ENCODE peak calls at places on chromosome 11, in four cellular contexts. One of them, this sample, is unnamed.
A peak's percentile ranks its signal among the peaks of the same experiment; 100 is the strongest.

GRCh38 chr11:112506852-112507251 is 246.2 kb upstream of the PLET1 start:
- DNase-seq in neuronal stem cell: no peak
- DNase-seq in PC-3: no peak
- DNase-seq in heart right ventricle: no peak
- DNase-seq in this sample: no peak

GRCh38 chr11:97069160-97069559 is 679.3 kb downstream of the JRKL start:
- DNase-seq in heart right ventricle: no peak
- DNase-seq in neuronal stem cell: no peak
- DNase-seq in PC-3: no peak
- DNase-seq in this sample: no peak

GRCh38 chr11:125593113-125593761 is 585 bp downstream of the STT3A start:
- DNase-seq in heart right ventricle: no peak
- DNase-seq in PC-3: peak; percentile 35
- DNase-seq in neuronal stem cell: no peak
- DNase-seq in this sample: no peak

GRCh38 chr11:120858740-120859139 is 165.2 kb upstream of the TBCEL start:
- DNase-seq in heart right ventricle: no peak
- DNase-seq in PC-3: peak; percentile 19
- DNase-seq in neuronal stem cell: no peak
- DNase-seq in this sample: no peak

GRCh38 chr11:48054994-48055291 is 74.6 kb downstream of the PTPRJ start:
- DNase-seq in heart right ventricle: no peak
- DNase-seq in PC-3: no peak
- DNase-seq in neuronal stem cell: no peak
- DNase-seq in this sample: no peak

GRCh38 chr11:11621881-11622706 is at the start of gene GALNT18:
- DNase-seq in PC-3: peak; percentile 92
- DNase-seq in heart right ventricle: peak; percentile 93
- DNase-seq in neuronal stem cell: peak; percentile 92
- DNase-seq in this sample: peak; percentile 94

GRCh38 chr11:47330002-47330911 is 22.2 kb downstream of the MYBPC3 start:
- DNase-seq in heart right ventricle: peak; percentile 35
- DNase-seq in PC-3: no peak
- DNase-seq in neuronal stem cell: no peak
- DNase-seq in this sample: no peak

GRCh38 chr11:62443390-62444201 is 24.8 kb downstream of the SCGB1A1 start:
- DNase-seq in PC-3: no peak
- DNase-seq in neuronal stem cell: no peak
- DNase-seq in heart right ventricle: no peak
- DNase-seq in this sample: no peak

GRCh38 chr11:45818961-45819605 is 14.1 kb downstream of the SLC35C1 start:
- DNase-seq in heart right ventricle: no peak
- DNase-seq in PC-3: no peak
- DNase-seq in neuronal stem cell: no peak
- DNase-seq in this sample: no peak

GRCh38 chr11:110425751-110426545 is 3.8 kb upstream of the FDX1 start:
- DNase-seq in neuronal stem cell: no peak
- DNase-seq in PC-3: peak; percentile 20
- DNase-seq in heart right ventricle: no peak
- DNase-seq in this sample: no peak

GRCh38 chr11:63564056-63564784 is 1.0 kb upstream of the PLAAT2 start:
- DNase-seq in neuronal stem cell: no peak
- DNase-seq in PC-3: no peak
- DNase-seq in heart right ventricle: no peak
- DNase-seq in this sample: no peak

GRCh38 chr11:79026803-79027445 is 413.9 kb downstream of the TENM4 start:
- DNase-seq in heart right ventricle: no peak
- DNase-seq in PC-3: no peak
- DNase-seq in neuronal stem cell: no peak
- DNase-seq in this sample: no peak

GRCh38 chr11:104152941-104153340 is 11.0 kb downstream of the PDGFD start:
- DNase-seq in neuronal stem cell: no peak
- DNase-seq in heart right ventricle: no peak
- DNase-seq in PC-3: no peak
- DNase-seq in this sample: no peak

GRCh38 chr11:3737386-3737933 is 59.9 kb downstream of the NUP98 start:
- DNase-seq in neuronal stem cell: no peak
- DNase-seq in PC-3: no peak
- DNase-seq in heart right ventricle: no peak
- DNase-seq in this sample: no peak

GRCh38 chr11:12826441-12826840 is 152.2 kb downstream of the TEAD1 start:
- DNase-seq in PC-3: no peak
- DNase-seq in neuronal stem cell: no peak
- DNase-seq in heart right ventricle: no peak
- DNase-seq in this sample: no peak

GRCh38 chr11:88576741-88577140 is 239.2 kb upstream of the CTSC start:
- DNase-seq in PC-3: no peak
- DNase-seq in heart right ventricle: no peak
- DNase-seq in neuronal stem cell: no peak
- DNase-seq in this sample: no peak

GRCh38 chr11:8832571-8833260 is 78.3 kb upstream of the AKIP1 start:
- DNase-seq in neuronal stem cell: no peak
- DNase-seq in PC-3: peak; percentile 49
- DNase-seq in heart right ventricle: no peak
- DNase-seq in this sample: no peak

GRCh38 chr11:119258180-119258579 is 52.0 kb downstream of the CBL start:
- DNase-seq in heart right ventricle: no peak
- DNase-seq in PC-3: no peak
- DNase-seq in neuronal stem cell: no peak
- DNase-seq in this sample: no peak

GRCh38 chr11:122229078-122229477 is 113.1 kb upstream of the BLID start:
- DNase-seq in heart right ventricle: no peak
- DNase-seq in neuronal stem cell: no peak
- DNase-seq in PC-3: no peak
- DNase-seq in this sample: no peak

GRCh38 chr11:89015614-89016013 is 50.2 kb downstream of the GRM5 start:
- DNase-seq in neuronal stem cell: no peak
- DNase-seq in heart right ventricle: no peak
- DNase-seq in PC-3: no peak
- DNase-seq in this sample: no peak

GRCh38 chr11:120098503-120099054 is 39.3 kb downstream of the TRIM29 start:
- DNase-seq in PC-3: no peak
- DNase-seq in neuronal stem cell: no peak
- DNase-seq in heart right ventricle: no peak
- DNase-seq in this sample: no peak

GRCh38 chr11:2928605-2929510 is at the start of gene PHLDA2:
- DNase-seq in heart right ventricle: peak; percentile 60
- DNase-seq in neuronal stem cell: no peak
- DNase-seq in PC-3: peak; percentile 65
- DNase-seq in this sample: peak; percentile 74

GRCh38 chr11:116062526-116063171 is 558.4 kb upstream of the CADM1 start:
- DNase-seq in neuronal stem cell: no peak
- DNase-seq in heart right ventricle: no peak
- DNase-seq in PC-3: no peak
- DNase-seq in this sample: no peak

GRCh38 chr11:129282634-129283033 is 90.5 kb upstream of the ARHGAP32 start:
- DNase-seq in PC-3: no peak
- DNase-seq in neuronal stem cell: no peak
- DNase-seq in heart right ventricle: no peak
- DNase-seq in this sample: no peak

GRCh38 chr11:47991266-47991830 is 11.0 kb downstream of the PTPRJ start:
- DNase-seq in PC-3: peak; percentile 49
- DNase-seq in heart right ventricle: no peak
- DNase-seq in neuronal stem cell: no peak
- DNase-seq in this sample: no peak

GRCh38 chr11:123429336-123429735 is 733 bp upstream of the GRAMD1B start:
- DNase-seq in PC-3: peak; percentile 69
- DNase-seq in neuronal stem cell: no peak
- DNase-seq in heart right ventricle: no peak
- DNase-seq in this sample: no peak

GRCh38 chr11:12159351-12160099 is 49.1 kb downstream of the MICAL2 start:
- DNase-seq in heart right ventricle: no peak
- DNase-seq in neuronal stem cell: no peak
- DNase-seq in PC-3: peak; percentile 69
- DNase-seq in this sample: no peak

GRCh38 chr11:66593303-66593635 is 284 bp downstream of the CCS start:
- DNase-seq in PC-3: no peak
- DNase-seq in neuronal stem cell: no peak
- DNase-seq in heart right ventricle: no peak
- DNase-seq in this sample: no peak

GRCh38 chr11:93744669-93745004 is 3.2 kb downstream of the C11orf54 start:
- DNase-seq in heart right ventricle: no peak
- DNase-seq in neuronal stem cell: no peak
- DNase-seq in PC-3: no peak
- DNase-seq in this sample: no peak

GRCh38 chr11:9615031-9615451 is 41.6 kb downstream of the WEE1 start:
- DNase-seq in heart right ventricle: no peak
- DNase-seq in neuronal stem cell: no peak
- DNase-seq in PC-3: no peak
- DNase-seq in this sample: no peak

GRCh38 chr11:94933225-94934130 is 39.9 kb downstream of the CWC15 start:
- DNase-seq in heart right ventricle: peak; percentile 43
- DNase-seq in neuronal stem cell: no peak
- DNase-seq in PC-3: peak; percentile 21
- DNase-seq in this sample: peak; percentile 21

GRCh38 chr11:1337647-1338007 is 28.2 kb upstream of the TOLLIP start:
- DNase-seq in heart right ventricle: no peak
- DNase-seq in neuronal stem cell: no peak
- DNase-seq in PC-3: no peak
- DNase-seq in this sample: no peak

GRCh38 chr11:36509265-36509664 is 807 bp downstream of the TRAF6 start:
- DNase-seq in heart right ventricle: no peak
- DNase-seq in neuronal stem cell: peak; percentile 15
- DNase-seq in PC-3: peak; percentile 33
- DNase-seq in this sample: peak; percentile 29

GRCh38 chr11:68040121-68040956 is 1.5 kb downstream of the TCIRG1 start:
- DNase-seq in neuronal stem cell: no peak
- DNase-seq in PC-3: peak; percentile 73
- DNase-seq in heart right ventricle: peak; percentile 66
- DNase-seq in this sample: peak; percentile 77

GRCh38 chr11:79538775-79539174 is 97.9 kb upstream of the TENM4 start:
- DNase-seq in PC-3: no peak
- DNase-seq in heart right ventricle: no peak
- DNase-seq in neuronal stem cell: no peak
- DNase-seq in this sample: no peak

GRCh38 chr11:14500181-14500651 is 605 bp upstream of the COPB1 start:
- DNase-seq in neuronal stem cell: peak; percentile 4
- DNase-seq in heart right ventricle: peak; percentile 30
- DNase-seq in PC-3: peak; percentile 57
- DNase-seq in this sample: peak; percentile 53

GRCh38 chr11:330694-331314 is 10.1 kb upstream of the IFITM3 start:
- DNase-seq in heart right ventricle: no peak
- DNase-seq in neuronal stem cell: no peak
- DNase-seq in PC-3: no peak
- DNase-seq in this sample: no peak
- H3K4me3 ChIP-seq in heart right ventricle: no peak overlapping the region
- H3K4me3 ChIP-seq in neuronal stem cell: no peak overlapping the region
- H3K4me3 ChIP-seq in PC-3: no peak overlapping the region
- H3K4me3 ChIP-seq in this sample: no peak overlapping the region

GRCh38 chr11:65017927-65018326 is 4.0 kb downstream of the ARL2 start:
- DNase-seq in PC-3: no peak
- DNase-seq in neuronal stem cell: no peak
- DNase-seq in heart right ventricle: no peak
- DNase-seq in this sample: no peak

GRCh38 chr11:65013130-65013691 is 749 bp upstream of the ARL2 start:
- DNase-seq in PC-3: peak; percentile 92
- DNase-seq in heart right ventricle: peak; percentile 91
- DNase-seq in neuronal stem cell: no peak
- DNase-seq in this sample: peak; percentile 94

GRCh38 chr11:65013692-65014145 is 241 bp upstream of the ARL2 start:
- DNase-seq in heart right ventricle: peak; percentile 94
- DNase-seq in PC-3: peak; percentile 89
- DNase-seq in neuronal stem cell: peak; percentile 93
- DNase-seq in this sample: peak; percentile 91

GRCh38 chr11:65016705-65017104 is 2.7 kb downstream of the ARL2 start:
- DNase-seq in heart right ventricle: no peak
- DNase-seq in PC-3: no peak
- DNase-seq in neuronal stem cell: no peak
- DNase-seq in this sample: no peak

GRCh38 chr11:65014146-65014960 is at the start of gene ARL2:
- DNase-seq in neuronal stem cell: no peak
- DNase-seq in heart right ventricle: no peak
- DNase-seq in PC-3: no peak
- DNase-seq in this sample: no peak
- H3K4me1 ChIP-seq in neuronal stem cell: peaks cover 2% of the 10 kb centered on the region
- H3K4me1 ChIP-seq in heart right ventricle: peaks cover 22% of the 10 kb centered on the region
- H3K4me1 ChIP-seq in PC-3: peaks cover 14% of the 10 kb centered on the region
- H3K4me1 ChIP-seq in this sample: peaks cover 12% of the 10 kb centered on the region

GRCh38 chr11:33444835-33445594 is 187.8 kb downstream of the HIPK3 start:
- DNase-seq in heart right ventricle: no peak
- DNase-seq in PC-3: no peak
- DNase-seq in neuronal stem cell: no peak
- DNase-seq in this sample: no peak
- H3K27ac ChIP-seq in heart right ventricle: no peak overlapping the region
- H3K27ac ChIP-seq in PC-3: no peak overlapping the region
- H3K27ac ChIP-seq in neuronal stem cell: no peak overlapping the region
- H3K27ac ChIP-seq in this sample: no peak overlapping the region

GRCh38 chr11:117470576-117470975 is 142.9 kb downstream of the CEP164 start:
- DNase-seq in neuronal stem cell: no peak
- DNase-seq in heart right ventricle: no peak
- DNase-seq in PC-3: no peak
- DNase-seq in this sample: no peak

GRCh38 chr11:117473692-117474091 is 146.0 kb downstream of the CEP164 start:
- DNase-seq in heart right ventricle: no peak
- DNase-seq in neuronal stem cell: no peak
- DNase-seq in PC-3: peak; percentile 53
- DNase-seq in this sample: no peak

GRCh38 chr11:117468888-117469287 is 141.2 kb downstream of the CEP164 start:
- DNase-seq in heart right ventricle: no peak
- DNase-seq in PC-3: no peak
- DNase-seq in neuronal stem cell: no peak
- DNase-seq in this sample: no peak

GRCh38 chr11:117466966-117467365 is 139.3 kb downstream of the CEP164 start:
- DNase-seq in heart right ventricle: no peak
- DNase-seq in neuronal stem cell: no peak
- DNase-seq in PC-3: no peak
- DNase-seq in this sample: no peak

GRCh38 chr11:117471776-117472175 is 144.1 kb downstream of the CEP164 start:
- DNase-seq in PC-3: no peak
- DNase-seq in heart right ventricle: no peak
- DNase-seq in neuronal stem cell: no peak
- DNase-seq in this sample: no peak
- H3K4me3 ChIP-seq in PC-3: no peak overlapping the region
- H3K4me3 ChIP-seq in heart right ventricle: no peak overlapping the region
- H3K4me3 ChIP-seq in neuronal stem cell: no peak overlapping the region
- H3K4me3 ChIP-seq in this sample: no peak overlapping the region

GRCh38 chr11:96014234-96014633 is 90.3 kb upstream of the MTMR2 start:
- DNase-seq in neuronal stem cell: peak; percentile 14
- DNase-seq in PC-3: peak; percentile 80
- DNase-seq in heart right ventricle: no peak
- DNase-seq in this sample: no peak

GRCh38 chr11:96017872-96018271 is 94.0 kb upstream of the MTMR2 start:
- DNase-seq in PC-3: no peak
- DNase-seq in heart right ventricle: no peak
- DNase-seq in neuronal stem cell: no peak
- DNase-seq in this sample: no peak

GRCh38 chr11:96015911-96016565 is 92.1 kb upstream of the MTMR2 start:
- DNase-seq in PC-3: no peak
- DNase-seq in neuronal stem cell: no peak
- DNase-seq in heart right ventricle: no peak
- DNase-seq in this sample: no peak

GRCh38 chr11:96019271-96019670 is 95.4 kb upstream of the MTMR2 start:
- DNase-seq in PC-3: no peak
- DNase-seq in neuronal stem cell: no peak
- DNase-seq in heart right ventricle: no peak
- DNase-seq in this sample: no peak

GRCh38 chr11:96016978-96017502 is 93.1 kb upstream of the MTMR2 start:
- DNase-seq in PC-3: no peak
- DNase-seq in neuronal stem cell: no peak
- DNase-seq in heart right ventricle: no peak
- DNase-seq in this sample: no peak
- H3K4me1 ChIP-seq in PC-3: peaks cover 18% of the 10 kb centered on the region
- H3K4me1 ChIP-seq in neuronal stem cell: peaks cover 6% of the 10 kb centered on the region
- H3K4me1 ChIP-seq in heart right ventricle: peaks cover 10% of the 10 kb centered on the region
- H3K4me1 ChIP-seq in this sample: no peaks in the 10 kb centered on the region

This sample was measured in adrenal gland.